ENCODE peak calls at places on chromosomes 11 and 22, in ten cellular contexts. One of them, this sample, is unnamed. For H3K4me1, the result is how much of the 10 kb centered on the place peaks cover.

GRCh38 chr11:102430158-102430836 is 22.3 kb downstream of the TMEM123 start:
- DNase-seq in left ventricle myocardium inferior: no peak
- DNase-seq in body of pancreas: no peak
- DNase-seq in endothelial cell of umbilical vein: no peak
- DNase-seq in CD8-positive, alpha-beta T cell: no peak
- DNase-seq in IMR-90: peak
- DNase-seq in OCI-LY7: peak
- DNase-seq in ovary: no peak
- DNase-seq in kidney: no peak
- DNase-seq in A549: no peak
- DNase-seq in this sample: no peak

GRCh38 chr11:45165386-45165785 is 18.9 kb downstream of the PRDM11 start:
- DNase-seq in left ventricle myocardium inferior: no peak
- DNase-seq in body of pancreas: no peak
- DNase-seq in endothelial cell of umbilical vein: no peak
- DNase-seq in CD8-positive, alpha-beta T cell: no peak
- DNase-seq in IMR-90: no peak
- DNase-seq in OCI-LY7: no peak
- DNase-seq in ovary: no peak
- DNase-seq in kidney: no peak
- DNase-seq in A549: no peak
- DNase-seq in this sample: no peak

GRCh38 chr22:49291781-49292180 is 535.9 kb downstream of the BRD1 start:
- DNase-seq in left ventricle myocardium inferior: no peak
- DNase-seq in body of pancreas: no peak
- DNase-seq in endothelial cell of umbilical vein: no peak
- DNase-seq in CD8-positive, alpha-beta T cell: no peak
- DNase-seq in IMR-90: no peak
- DNase-seq in OCI-LY7: no peak
- DNase-seq in ovary: no peak
- DNase-seq in kidney: no peak
- DNase-seq in A549: no peak
- DNase-seq in this sample: no peak

GRCh38 chr11:75554258-75555022 is 7.6 kb upstream of the SERPINH1 start:
- DNase-seq in left ventricle myocardium inferior: peak
- DNase-seq in body of pancreas: peak
- DNase-seq in endothelial cell of umbilical vein: peak
- DNase-seq in CD8-positive, alpha-beta T cell: no peak
- DNase-seq in IMR-90: peak
- DNase-seq in OCI-LY7: no peak
- DNase-seq in ovary: peak
- DNase-seq in kidney: peak
- DNase-seq in A549: no peak
- DNase-seq in this sample: peak

GRCh38 chr11:43868852-43869567 is 11.6 kb upstream of the ALKBH3 start:
- DNase-seq in left ventricle myocardium inferior: no peak
- DNase-seq in body of pancreas: no peak
- DNase-seq in endothelial cell of umbilical vein: peak
- DNase-seq in CD8-positive, alpha-beta T cell: peak
- DNase-seq in IMR-90: peak
- DNase-seq in OCI-LY7: no peak
- DNase-seq in ovary: no peak
- DNase-seq in kidney: no peak
- DNase-seq in A549: peak
- DNase-seq in this sample: no peak

GRCh38 chr11:111582881-111583280 is 19.4 kb upstream of the SIK2 start:
- DNase-seq in left ventricle myocardium inferior: no peak
- DNase-seq in body of pancreas: no peak
- DNase-seq in endothelial cell of umbilical vein: peak
- DNase-seq in CD8-positive, alpha-beta T cell: no peak
- DNase-seq in IMR-90: peak
- DNase-seq in OCI-LY7: no peak
- DNase-seq in ovary: no peak
- DNase-seq in kidney: no peak
- DNase-seq in A549: no peak
- DNase-seq in this sample: no peak

GRCh38 chr11:71555508-71555907 is 7.3 kb downstream of the KRTAP5-9 start:
- DNase-seq in left ventricle myocardium inferior: no peak
- DNase-seq in body of pancreas: no peak
- DNase-seq in endothelial cell of umbilical vein: no peak
- DNase-seq in CD8-positive, alpha-beta T cell: no peak
- DNase-seq in IMR-90: no peak
- DNase-seq in OCI-LY7: no peak
- DNase-seq in ovary: no peak
- DNase-seq in kidney: no peak
- DNase-seq in A549: no peak
- DNase-seq in this sample: no peak

GRCh38 chr22:46007848-46008261 is 30.9 kb upstream of the WNT7B start:
- DNase-seq in left ventricle myocardium inferior: peak
- DNase-seq in body of pancreas: peak
- DNase-seq in endothelial cell of umbilical vein: peak
- DNase-seq in CD8-positive, alpha-beta T cell: no peak
- DNase-seq in IMR-90: peak
- DNase-seq in OCI-LY7: no peak
- DNase-seq in ovary: peak
- DNase-seq in kidney: peak
- DNase-seq in A549: no peak
- DNase-seq in this sample: peak

DNA sequence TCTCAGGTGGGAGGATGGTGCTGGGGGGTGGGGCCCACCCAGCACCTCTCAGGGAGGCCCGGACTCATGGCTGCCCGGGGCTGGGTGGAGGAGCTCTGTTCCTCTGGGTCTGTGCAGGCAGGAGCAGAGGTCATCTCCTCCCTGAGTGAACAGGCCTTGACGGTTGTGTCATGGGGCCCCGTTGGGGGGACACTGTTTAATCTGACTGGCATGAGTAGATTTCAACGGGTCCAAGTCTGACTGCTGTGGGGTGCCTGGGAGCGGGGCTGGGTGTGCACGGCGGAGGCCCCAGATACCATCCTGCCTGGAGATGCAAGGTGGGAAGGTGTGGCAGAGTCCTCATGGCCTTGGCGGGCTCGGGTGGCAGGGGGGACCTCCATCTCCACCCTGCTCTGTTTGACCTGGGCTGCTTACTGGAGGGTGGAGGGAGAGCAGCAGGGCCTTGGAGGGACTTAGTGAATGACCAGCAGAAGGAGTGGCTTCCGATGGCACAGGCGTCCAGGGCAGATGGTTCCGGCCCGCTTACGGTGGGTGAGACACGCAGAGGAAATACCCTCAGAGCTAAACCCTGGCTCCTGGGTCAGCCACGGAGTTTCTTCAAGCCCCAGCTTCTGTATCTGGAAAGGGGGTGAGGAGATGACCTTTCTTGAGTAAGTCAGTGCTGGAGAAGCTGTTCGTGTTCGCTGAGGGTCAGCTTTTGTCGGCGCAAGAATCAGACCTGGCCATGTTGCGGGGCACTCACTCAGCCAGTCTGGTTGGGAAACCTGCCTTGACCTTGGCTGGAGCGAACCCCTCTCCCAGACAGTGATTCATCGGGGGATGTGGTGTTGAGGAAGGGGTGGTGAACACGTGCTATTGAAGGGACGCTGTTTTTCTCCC is 48.8 kb downstream of the SMIM38 start:
- DNase-seq in left ventricle myocardium inferior: no peak
- DNase-seq in body of pancreas: no peak
- DNase-seq in endothelial cell of umbilical vein: no peak
- DNase-seq in CD8-positive, alpha-beta T cell: no peak
- DNase-seq in IMR-90: no peak
- DNase-seq in OCI-LY7: no peak
- DNase-seq in ovary: no peak
- DNase-seq in kidney: no peak
- DNase-seq in A549: no peak
- DNase-seq in this sample: no peak
- H3K4me1 ChIP-seq in left ventricle myocardium inferior: under half
- H3K4me1 ChIP-seq in body of pancreas: under half
- H3K4me1 ChIP-seq in endothelial cell of umbilical vein: under half
- H3K4me1 ChIP-seq in CD8-positive, alpha-beta T cell: under half
- H3K4me1 ChIP-seq in IMR-90: under half
- H3K4me1 ChIP-seq in OCI-LY7: under half
- H3K4me1 ChIP-seq in ovary: under half
- H3K4me1 ChIP-seq in kidney: under half
- H3K4me1 ChIP-seq in A549: under half
- H3K4me1 ChIP-seq in this sample: under half

GRCh38 chr22:44924724-44925123 is 85.1 kb downstream of the PHF21B start:
- DNase-seq in left ventricle myocardium inferior: no peak
- DNase-seq in body of pancreas: no peak
- DNase-seq in endothelial cell of umbilical vein: no peak
- DNase-seq in CD8-positive, alpha-beta T cell: no peak
- DNase-seq in IMR-90: no peak
- DNase-seq in OCI-LY7: no peak
- DNase-seq in ovary: no peak
- DNase-seq in kidney: no peak
- DNase-seq in A549: no peak
- DNase-seq in this sample: no peak

GRCh38 chr22:44926491-44927415 is 83.1 kb downstream of the PHF21B start:
- DNase-seq in left ventricle myocardium inferior: peak
- DNase-seq in body of pancreas: no peak
- DNase-seq in endothelial cell of umbilical vein: no peak
- DNase-seq in CD8-positive, alpha-beta T cell: no peak
- DNase-seq in IMR-90: no peak
- DNase-seq in OCI-LY7: no peak
- DNase-seq in ovary: peak
- DNase-seq in kidney: no peak
- DNase-seq in A549: no peak
- DNase-seq in this sample: peak

GRCh38 chr22:44925465-44926123 is 84.2 kb downstream of the PHF21B start:
- DNase-seq in left ventricle myocardium inferior: peak
- DNase-seq in body of pancreas: no peak
- DNase-seq in endothelial cell of umbilical vein: no peak
- DNase-seq in CD8-positive, alpha-beta T cell: no peak
- DNase-seq in IMR-90: no peak
- DNase-seq in OCI-LY7: no peak
- DNase-seq in ovary: peak
- DNase-seq in kidney: peak
- DNase-seq in A549: no peak
- DNase-seq in this sample: no peak

GRCh38 chr22:44928064-44928463 is 81.7 kb downstream of the PHF21B start:
- DNase-seq in left ventricle myocardium inferior: peak
- DNase-seq in body of pancreas: no peak
- DNase-seq in endothelial cell of umbilical vein: no peak
- DNase-seq in CD8-positive, alpha-beta T cell: no peak
- DNase-seq in IMR-90: no peak
- DNase-seq in OCI-LY7: no peak
- DNase-seq in ovary: no peak
- DNase-seq in kidney: no peak
- DNase-seq in A549: no peak
- DNase-seq in this sample: no peak

GRCh38 chr22:44926124-44926475 is 83.7 kb downstream of the PHF21B start:
- DNase-seq in left ventricle myocardium inferior: peak
- DNase-seq in body of pancreas: no peak
- DNase-seq in endothelial cell of umbilical vein: no peak
- DNase-seq in CD8-positive, alpha-beta T cell: no peak
- DNase-seq in IMR-90: no peak
- DNase-seq in OCI-LY7: no peak
- DNase-seq in ovary: no peak
- DNase-seq in kidney: no peak
- DNase-seq in A549: no peak
- DNase-seq in this sample: no peak
- H3K27ac ChIP-seq in left ventricle myocardium inferior: no peak
- H3K27ac ChIP-seq in body of pancreas: no peak
- H3K27ac ChIP-seq in endothelial cell of umbilical vein: no peak
- H3K27ac ChIP-seq in CD8-positive, alpha-beta T cell: no peak
- H3K27ac ChIP-seq in IMR-90: no peak
- H3K27ac ChIP-seq in OCI-LY7: no peak
- H3K27ac ChIP-seq in ovary: no peak
- H3K27ac ChIP-seq in kidney: no peak
- H3K27ac ChIP-seq in A549: no peak
- H3K27ac ChIP-seq in this sample: no peak

GRCh38 chr11:118908931-118909618 is 16.7 kb downstream of the BCL9L start:
- DNase-seq in left ventricle myocardium inferior: peak
- DNase-seq in body of pancreas: peak
- DNase-seq in endothelial cell of umbilical vein: peak
- DNase-seq in CD8-positive, alpha-beta T cell: no peak
- DNase-seq in IMR-90: peak
- DNase-seq in OCI-LY7: no peak
- DNase-seq in ovary: peak
- DNase-seq in kidney: peak
- DNase-seq in A549: peak
- DNase-seq in this sample: peak

GRCh38 chr11:118909619-118910308 is 16.0 kb downstream of the BCL9L start:
- DNase-seq in left ventricle myocardium inferior: no peak
- DNase-seq in body of pancreas: no peak
- DNase-seq in endothelial cell of umbilical vein: no peak
- DNase-seq in CD8-positive, alpha-beta T cell: no peak
- DNase-seq in IMR-90: no peak
- DNase-seq in OCI-LY7: no peak
- DNase-seq in ovary: no peak
- DNase-seq in kidney: no peak
- DNase-seq in A549: no peak
- DNase-seq in this sample: no peak

GRCh38 chr11:118907749-118908106 is 18.0 kb downstream of the BCL9L start:
- DNase-seq in left ventricle myocardium inferior: no peak
- DNase-seq in body of pancreas: no peak
- DNase-seq in endothelial cell of umbilical vein: no peak
- DNase-seq in CD8-positive, alpha-beta T cell: no peak
- DNase-seq in IMR-90: no peak
- DNase-seq in OCI-LY7: no peak
- DNase-seq in ovary: no peak
- DNase-seq in kidney: no peak
- DNase-seq in A549: no peak
- DNase-seq in this sample: no peak

GRCh38 chr11:118908264-118908663 is 17.5 kb downstream of the BCL9L start:
- DNase-seq in left ventricle myocardium inferior: no peak
- DNase-seq in body of pancreas: no peak
- DNase-seq in endothelial cell of umbilical vein: no peak
- DNase-seq in CD8-positive, alpha-beta T cell: no peak
- DNase-seq in IMR-90: no peak
- DNase-seq in OCI-LY7: no peak
- DNase-seq in ovary: no peak
- DNase-seq in kidney: no peak
- DNase-seq in A549: no peak
- DNase-seq in this sample: peak

GRCh38 chr11:118907051-118907748 is 18.5 kb downstream of the BCL9L start:
- DNase-seq in left ventricle myocardium inferior: peak
- DNase-seq in body of pancreas: peak
- DNase-seq in endothelial cell of umbilical vein: peak
- DNase-seq in CD8-positive, alpha-beta T cell: peak
- DNase-seq in IMR-90: peak
- DNase-seq in OCI-LY7: peak
- DNase-seq in ovary: peak
- DNase-seq in kidney: peak
- DNase-seq in A549: peak
- DNase-seq in this sample: peak
- H3K4me1 ChIP-seq in left ventricle myocardium inferior: half or more
- H3K4me1 ChIP-seq in body of pancreas: half or more
- H3K4me1 ChIP-seq in endothelial cell of umbilical vein: under half
- H3K4me1 ChIP-seq in CD8-positive, alpha-beta T cell: half or more
- H3K4me1 ChIP-seq in IMR-90: under half
- H3K4me1 ChIP-seq in OCI-LY7: under half
- H3K4me1 ChIP-seq in ovary: under half
- H3K4me1 ChIP-seq in kidney: under half
- H3K4me1 ChIP-seq in A549: half or more
- H3K4me1 ChIP-seq in this sample: under half

DNA sequence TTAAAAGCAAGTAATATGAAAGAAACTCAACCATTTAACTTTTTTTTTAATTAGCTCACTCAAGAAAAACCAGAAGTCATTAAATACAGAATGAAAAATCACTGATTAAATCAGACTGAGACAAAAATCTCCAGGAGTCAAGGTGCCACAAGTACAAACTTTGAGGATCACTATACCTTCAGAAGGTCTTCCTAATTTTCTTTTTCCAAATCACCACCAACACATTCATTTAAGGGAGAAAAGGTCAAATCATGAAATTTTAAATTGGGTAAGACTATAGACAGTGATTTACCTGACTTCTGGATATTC is 32.3 kb downstream of the PITPNB start:
- DNase-seq in left ventricle myocardium inferior: no peak
- DNase-seq in body of pancreas: no peak
- DNase-seq in endothelial cell of umbilical vein: no peak
- DNase-seq in CD8-positive, alpha-beta T cell: no peak
- DNase-seq in IMR-90: no peak
- DNase-seq in OCI-LY7: no peak
- DNase-seq in ovary: no peak
- DNase-seq in kidney: no peak
- DNase-seq in A549: no peak
- DNase-seq in this sample: no peak
- H3K27ac ChIP-seq in left ventricle myocardium inferior: peak
- H3K27ac ChIP-seq in body of pancreas: no peak
- H3K27ac ChIP-seq in endothelial cell of umbilical vein: peak
- H3K27ac ChIP-seq in CD8-positive, alpha-beta T cell: no peak
- H3K27ac ChIP-seq in IMR-90: peak
- H3K27ac ChIP-seq in OCI-LY7: peak
- H3K27ac ChIP-seq in ovary: no peak
- H3K27ac ChIP-seq in kidney: no peak
- H3K27ac ChIP-seq in A549: no peak
- H3K27ac ChIP-seq in this sample: no peak